ENCODE peak calls at places on chromosomes 1 and 21, in four cellular contexts. D is A549, O is esophagus squamous epithelium, X is astrocyte of the spinal cord. B is an unnamed sample.

GRCh38 chr1:234768569-234769283 is 158.7 kb upstream of the IRF2BP2 start:
- DNase-seq in X (no peak), O (no peak), D (no peak), B (no peak)

GRCh38 chr1:221011145-221011544 is 131.9 kb downstream of the HLX start:
- DNase-seq in X (no peak), D (no peak), O (no peak), B (no peak)

GRCh38 chr1:245715970-245716369 is 561.2 kb downstream of the KIF26B start:
- DNase-seq in O (no peak), X (peak), D (no peak), B (no peak)

GRCh38 chr1:198047913-198048312 is 108.9 kb upstream of the NEK7 start:
- DNase-seq in O (no peak), D (no peak), X (no peak), B (no peak)

GRCh38 chr1:90899263-90899662 is 122.6 kb downstream of the ZNF644 start:
- DNase-seq in O (no peak), X (no peak), D (no peak), B (no peak)

GRCh38 chr1:214401666-214402065 is 120.7 kb downstream of the SMYD2 start:
- DNase-seq in X (no peak), D (no peak), O (no peak), B (no peak)

GRCh38 chr1:155648207-155649147 is 38.5 kb downstream of the MSTO1 start:
- DNase-seq in D (peak), X (peak), O (no peak), B (no peak)

GRCh38 chr21:31354122-31354521 is 10.1 kb upstream of the TIAM1 start:
- DNase-seq in X (no peak), O (no peak), D (no peak), B (no peak)

GRCh38 chr1:235996048-235996785 is 68.7 kb downstream of the NID1 start:
- DNase-seq in X (no peak), O (no peak), D (no peak), B (no peak)

GRCh38 chr1:109762821-109763645 is 690 bp downstream of the EPS8L3 start:
- DNase-seq in O (no peak), X (peak), D (no peak), B (peak)

GRCh38 chr1:96882096-96882495 is 160.5 kb downstream of the PTBP2 start:
- DNase-seq in X (peak), D (no peak), O (no peak), B (no peak)

GRCh38 chr21:38875694-38876492 is 70.2 kb downstream of the ETS2 start:
- DNase-seq in X (peak), O (no peak), D (no peak), B (no peak)

GRCh38 chr1:172951728-172952365 is 98.9 kb downstream of the TNFSF18 start:
- DNase-seq in D (no peak), O (no peak), X (no peak), B (no peak)

GRCh38 chr1:179030130-179030529 is 4.4 kb downstream of the FAM20B start:
- DNase-seq in D (no peak), O (no peak), X (no peak), B (no peak)

GRCh38 chr1:210330279-210330866 is 1.7 kb downstream of the HHAT start:
- DNase-seq in O (no peak), D (no peak), X (peak), B (no peak)

GRCh38 chr1:221903594-221903993 is 161.7 kb upstream of the DUSP10 start:
- DNase-seq in D (no peak), X (no peak), O (no peak), B (no peak)

GRCh38 chr1:241918879-241919278 is 38.7 kb upstream of the BECN2 start:
- DNase-seq in D (no peak), O (no peak), X (peak), B (no peak)

GRCh38 chr1:197519741-197520334 is 251.8 kb downstream of the CRB1 start:
- DNase-seq in D (peak), O (no peak), X (peak), B (no peak)

GRCh38 chr1:2098839-2099785 is 48.9 kb downstream of the PRKCZ start:
- DNase-seq in O (no peak), X (no peak), D (no peak), B (peak)

GRCh38 chr1:54350360-54350759 is 55.8 kb downstream of the SSBP3 start:
- DNase-seq in D (no peak), O (no peak), X (no peak), B (no peak)

GRCh38 chr1:93080424-93080823 is 1.3 kb downstream of the MTF2 start:
- DNase-seq in X (peak), O (no peak), D (peak), B (no peak)

GRCh38 chr21:14545906-14546480 is at the start of gene SAMSN1:
- DNase-seq in X (no peak), O (peak), D (no peak), B (no peak)

GRCh38 chr1:111990878-111991760 is 1.7 kb upstream of the KCND3 start:
- DNase-seq in D (peak), O (no peak), X (no peak), B (no peak)

GRCh38 chr1:55049914-55050278 is 10.5 kb downstream of the PCSK9 start:
- DNase-seq in X (peak), O (no peak), D (no peak), B (no peak)

DNA sequence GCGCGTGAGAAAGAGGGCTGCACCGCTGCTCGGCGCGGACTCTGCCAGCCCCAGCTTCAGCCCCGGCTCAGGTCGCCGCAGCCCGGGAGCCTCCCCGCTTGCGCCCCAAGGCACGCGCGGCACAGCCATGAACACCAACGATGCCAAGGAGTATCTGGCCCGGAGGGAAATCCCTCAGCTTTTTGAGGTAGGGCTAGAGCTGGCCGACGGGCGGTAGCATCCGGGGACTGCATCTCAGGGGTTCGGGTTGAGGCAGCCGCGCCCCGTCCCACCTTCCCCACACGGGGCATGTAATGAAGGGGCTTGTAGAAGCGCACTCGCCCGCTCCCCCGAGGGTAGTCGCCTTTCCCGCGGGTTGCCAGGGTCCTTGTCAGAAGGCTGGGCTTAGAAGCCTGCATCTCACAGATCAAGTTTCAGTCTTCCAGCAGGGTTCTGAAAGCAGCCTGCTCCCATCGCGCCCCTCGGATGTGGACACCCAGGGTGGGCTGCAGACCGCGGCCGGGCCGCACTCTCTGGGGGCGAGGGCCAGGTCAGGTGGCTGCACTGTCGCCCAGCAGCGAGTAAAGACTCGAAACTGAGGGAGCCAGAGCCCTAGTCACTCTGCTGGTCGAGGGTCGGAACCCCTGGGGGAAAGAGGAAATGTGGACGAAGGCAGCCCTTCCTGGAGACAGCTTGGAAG is 507 bp downstream of the AK5 start:
- DNase-seq in O (no peak), D (peak), X (peak), B (peak)
- TF ChIP-seq CTCF in O (no peak), D (no peak), X (no peak), B (no peak)

GRCh38 chr1:30322859-30323257 is 400.5 kb downstream of the MATN1 start:
- DNase-seq in O (no peak), D (no peak), X (no peak), B (no peak)
- TF ChIP-seq CTCF in O (no peak), D (no peak), X (no peak), B (no peak)

DNA sequence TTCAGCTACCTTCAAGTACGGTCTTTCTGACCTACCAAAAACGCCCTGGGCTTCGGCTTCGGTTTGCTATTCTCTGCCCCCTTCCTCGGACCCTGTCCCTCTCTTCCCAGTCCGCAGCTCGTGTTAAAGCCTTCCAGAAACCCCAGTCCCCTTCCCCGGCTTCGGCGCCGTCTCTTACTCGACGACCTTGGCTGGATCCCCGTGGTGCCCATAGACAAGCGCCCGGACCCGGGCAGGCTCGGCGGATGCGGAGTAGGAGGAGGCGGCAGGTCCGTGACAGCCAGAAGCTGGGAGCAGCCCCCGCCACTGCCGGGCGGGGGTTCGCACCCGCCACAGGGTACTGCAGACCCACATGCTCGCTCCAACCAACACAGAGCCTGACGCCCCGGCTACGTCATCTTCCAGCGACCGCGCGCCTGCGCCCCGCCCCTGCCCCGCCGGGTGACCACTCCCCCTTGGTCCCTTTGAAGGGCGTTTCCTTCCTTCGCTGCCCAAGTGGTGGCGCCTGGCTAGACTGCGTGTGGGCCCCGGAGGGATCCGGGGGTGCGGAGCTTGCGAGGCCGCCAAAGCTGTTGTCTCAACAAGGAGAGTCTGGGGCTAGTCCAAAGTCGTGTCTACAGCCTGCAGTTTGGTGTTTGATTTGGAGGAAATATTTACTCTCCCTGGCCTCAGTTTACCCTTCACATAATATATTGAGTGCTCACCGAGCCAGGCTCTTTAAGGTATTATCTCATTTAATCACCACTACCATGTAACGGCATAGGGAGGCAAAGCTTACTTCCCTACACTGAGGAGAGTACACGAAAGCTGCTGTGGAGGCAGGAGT is at the start of gene MECR:
- DNase-seq in O (peak), D (peak), X (peak), B (peak)
- TF ChIP-seq CTCF in O (no peak), D (peak), X (no peak), B (peak)

GRCh38 chr1:73401666-73402065 is 796.3 kb downstream of the LRRIQ3 start:
- DNase-seq in X (no peak), D (no peak), O (no peak), B (no peak)
- TF ChIP-seq CTCF in X (no peak), D (no peak), O (no peak), B (no peak)

DNA sequence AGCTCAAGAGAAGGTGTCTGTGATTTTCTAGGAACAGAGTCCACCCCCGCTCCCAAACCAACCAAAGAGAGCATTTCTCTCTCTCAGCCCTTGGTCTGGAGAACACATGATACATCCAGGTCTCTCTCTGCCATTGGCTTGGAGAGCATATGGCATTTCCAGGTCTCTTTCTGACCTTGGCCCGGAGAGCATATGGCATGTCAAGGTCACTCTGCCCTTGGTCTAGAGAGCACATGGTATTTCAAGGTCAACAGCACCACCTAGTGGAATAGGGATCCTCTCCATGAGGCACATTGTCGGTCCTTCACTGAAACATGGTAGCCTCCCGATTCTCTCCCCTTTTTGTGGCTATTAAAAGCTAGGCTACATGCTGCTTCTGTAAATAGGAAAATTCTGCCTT is 437.7 kb upstream of the OLFM3 start:
- DNase-seq in X (no peak), D (no peak), O (no peak), B (no peak)
- TF ChIP-seq CTCF in X (peak), D (no peak), O (no peak), B (peak)

GRCh38 chr1:113929750-113930498 is 800 bp downstream of the HIPK1 start:
- DNase-seq in X (peak), D (peak), O (no peak), B (no peak)
- TF ChIP-seq CTCF in X (no peak), D (no peak), O (no peak), B (peak)

B was measured in RWPE2.